ENCODE peak calls at places on chromosomes 6 and 20, in nine cellular contexts. Q is heart left ventricle, O is PC-9, H is left ventricle myocardium inferior, C is brain microvascular endothelial cell, X is lower lobe of right lung, Y is A673, P is cardiac muscle cell, S is IMR-90. W is an unnamed sample.

GRCh38 chr6:33988121-33989015 is 157.5 kb downstream of the GRM4 start:
- DNase-seq in Q (no peak), O (no peak), H (no peak), C (no peak), X (no peak), Y (no peak), P (peak), S (no peak), W (no peak)

GRCh38 chr6:52724041-52724405 is 39.3 kb downstream of the GSTA2 start:
- DNase-seq in Q (no peak), O (no peak), H (no peak), C (no peak), X (no peak), Y (no peak), P (no peak), S (peak), W (no peak)

GRCh38 chr20:19835533-19836222 is 77.6 kb downstream of the RIN2 start:
- DNase-seq in Q (peak), O (no peak), H (peak), C (no peak), X (no peak), Y (no peak), P (peak), S (no peak), W (peak)

GRCh38 chr6:100078509-100078908 is 84.5 kb upstream of the MCHR2 start:
- DNase-seq in Q (no peak), O (no peak), H (no peak), C (peak), X (no peak), Y (peak), P (peak), S (peak), W (no peak)

GRCh38 chr6:10531513-10531912 is 10.4 kb downstream of the GCNT2 start:
- DNase-seq in Q (no peak), O (no peak), H (no peak), C (no peak), X (no peak), Y (no peak), P (no peak), S (no peak), W (no peak)

GRCh38 chr20:53943522-53944291 is 126.7 kb downstream of the BCAS1 start:
- DNase-seq in Q (no peak), O (peak), H (no peak), C (no peak), X (no peak), Y (peak), P (peak), S (peak), W (no peak)

GRCh38 chr6:9138856-9139426 is 703.6 kb upstream of the SLC35B3 start:
- DNase-seq in Q (no peak), O (no peak), H (no peak), C (no peak), X (no peak), Y (peak), P (no peak), S (peak), W (no peak)

GRCh38 chr20:52972965-52973819 is 1.0 kb downstream of the TSHZ2 start:
- DNase-seq in Q (no peak), O (no peak), H (peak), C (no peak), X (no peak), Y (no peak), P (peak), S (no peak), W (peak)

GRCh38 chr6:85569323-85569722 is 24.3 kb downstream of the SNX14 start:
- DNase-seq in Q (no peak), O (no peak), H (no peak), C (no peak), X (no peak), Y (peak), P (no peak), S (peak), W (no peak)

GRCh38 chr6:43089467-43089866 is 13.4 kb downstream of the PTK7 start:
- DNase-seq in Q (no peak), O (no peak), H (no peak), C (no peak), X (no peak), Y (no peak), P (no peak), S (no peak), W (no peak)

GRCh38 chr6:82924799-82925535 is 140.7 kb downstream of the UBE3D start:
- DNase-seq in Q (no peak), O (no peak), H (no peak), C (no peak), X (no peak), Y (no peak), P (no peak), S (peak), W (no peak)

GRCh38 chr20:6702144-6702543 is 65.3 kb upstream of the BMP2 start:
- DNase-seq in Q (no peak), O (no peak), H (no peak), C (no peak), X (no peak), Y (no peak), P (no peak), S (no peak), W (no peak)

GRCh38 chr20:17169575-17170136 is 57.2 kb upstream of the PCSK2 start:
- DNase-seq in Q (peak), O (no peak), H (no peak), C (no peak), X (no peak), Y (peak), P (no peak), S (no peak), W (no peak)

GRCh38 chr6:167734662-167735497 is 91.8 kb upstream of the AFDN start:
- DNase-seq in Q (no peak), O (no peak), H (no peak), C (no peak), X (no peak), Y (peak), P (no peak), S (no peak), W (no peak)

GRCh38 chr6:150182460-150183078 is 39.7 kb downstream of the PPP1R14C start:
- DNase-seq in Q (no peak), O (no peak), H (no peak), C (no peak), X (no peak), Y (no peak), P (no peak), S (no peak), W (no peak)

GRCh38 chr6:5115168-5115567 is 30.0 kb downstream of the PPP1R3G start:
- DNase-seq in Q (no peak), O (no peak), H (peak), C (peak), X (no peak), Y (peak), P (no peak), S (peak), W (no peak)
- TF ChIP-seq CTCF in Q (peak), O (no peak), H (peak), C (peak), X (no peak), Y (peak), P (peak), S (peak), W (peak)

DNA sequence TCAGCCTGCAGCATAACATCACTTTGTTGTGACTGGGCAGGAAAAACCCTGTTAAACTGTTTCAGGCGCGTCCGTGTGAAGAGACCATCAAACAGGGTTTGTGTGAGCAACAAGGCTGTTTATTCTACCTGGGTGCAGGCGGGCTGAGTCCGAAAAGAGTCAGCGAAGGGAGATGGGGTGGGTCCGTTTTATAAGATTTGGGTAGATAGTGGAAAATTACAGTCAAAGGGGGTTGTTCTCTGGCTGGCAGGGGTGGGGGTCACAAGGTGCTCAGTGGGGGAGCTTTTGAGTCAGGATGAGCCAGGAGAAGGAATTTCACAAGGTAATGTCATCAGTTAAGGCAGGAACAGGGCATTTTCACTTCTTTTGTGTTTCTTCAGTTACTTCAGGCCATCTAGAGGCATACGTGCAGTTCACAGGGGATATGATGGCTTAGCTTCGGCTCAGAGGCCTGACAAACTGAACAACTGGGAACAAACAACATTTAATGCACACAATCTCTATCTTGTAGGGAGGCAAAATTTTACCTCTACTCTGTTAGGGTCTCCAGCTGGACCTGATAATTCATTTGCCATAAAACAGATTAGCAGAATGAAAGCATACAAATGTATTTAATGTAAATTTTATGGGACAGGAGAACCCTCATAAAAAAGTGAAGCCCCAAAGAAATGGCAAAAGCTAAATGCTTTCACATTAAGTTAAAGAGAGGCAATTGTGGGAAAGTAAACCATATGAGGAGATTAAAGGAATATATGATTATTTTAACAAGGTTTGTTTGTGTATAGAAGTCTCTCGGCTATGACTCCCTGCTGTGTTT is 58.3 kb upstream of the HFE start:
- DNase-seq in Q (no peak), O (no peak), H (no peak), C (no peak), X (no peak), Y (peak), P (no peak), S (peak), W (no peak)
- H3K4me3 ChIP-seq in Q (no peak), O (no peak), H (no peak), C (no peak), X (no peak), Y (no peak), P (no peak), S (no peak), W (no peak)

GRCh38 chr6:27158316-27158643 is 89.2 kb upstream of the PRSS16 start:
- DNase-seq in Q (no peak), O (no peak), H (no peak), C (no peak), X (no peak), Y (no peak), P (no peak), S (no peak), W (no peak)

GRCh38 chr6:27154696-27155095 is 92.8 kb upstream of the PRSS16 start:
- DNase-seq in Q (no peak), O (no peak), H (no peak), C (no peak), X (no peak), Y (no peak), P (no peak), S (no peak), W (no peak)

GRCh38 chr6:27159725-27160124 is 87.8 kb upstream of the PRSS16 start:
- DNase-seq in Q (no peak), O (no peak), H (no peak), C (no peak), X (no peak), Y (no peak), P (no peak), S (no peak), W (no peak)

GRCh38 chr6:27157461-27158315 is 89.8 kb upstream of the PRSS16 start:
- DNase-seq in Q (peak), O (peak), H (peak), C (peak), X (peak), Y (peak), P (peak), S (peak), W (peak)

DNA sequence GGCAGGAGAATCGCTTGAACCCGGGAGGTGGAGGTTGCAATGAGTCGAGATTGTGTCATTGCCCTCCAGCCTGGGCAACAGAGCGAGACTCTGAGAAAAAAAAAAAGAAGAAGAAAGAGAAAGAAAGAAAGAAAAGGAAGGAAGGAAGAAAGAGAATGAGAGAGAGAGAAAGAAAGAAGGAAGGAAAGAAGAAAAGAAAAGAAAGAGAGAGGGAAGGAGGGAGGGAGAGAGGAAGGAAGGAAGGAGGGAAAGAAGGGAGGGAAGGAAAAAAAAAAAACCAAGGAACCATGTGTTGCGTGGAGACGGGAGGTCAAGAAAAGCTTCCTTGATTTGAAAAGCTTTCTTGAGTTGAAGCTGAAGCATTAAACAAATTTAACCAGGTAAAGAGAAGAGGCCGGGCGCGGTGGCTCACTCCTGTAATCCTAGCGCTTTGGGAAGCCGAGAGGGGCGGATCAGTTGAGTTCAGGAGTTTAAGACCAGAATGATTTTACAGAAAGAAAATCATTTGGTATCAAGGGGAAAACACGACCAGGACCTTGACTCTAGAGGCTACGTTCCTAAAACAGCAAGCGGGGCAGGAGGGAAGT is 90.5 kb upstream of the PRSS16 start:
- DNase-seq in Q (no peak), O (no peak), H (no peak), C (no peak), X (no peak), Y (no peak), P (no peak), S (no peak), W (no peak)
- H3K27ac ChIP-seq in Q (no peak), O (peak), H (no peak), C (no peak), X (peak), Y (no peak), P (no peak), S (no peak), W (no peak)

GRCh38 chr6:148915889-148916288 is 169.1 kb downstream of the UST start:
- DNase-seq in Q (no peak), O (no peak), H (no peak), C (no peak), X (no peak), Y (no peak), P (no peak), S (no peak), W (no peak)
- TF ChIP-seq CTCF in Q (no peak), O (no peak), H (no peak), C (no peak), X (no peak), Y (no peak), P (no peak), S (no peak), W (no peak)

GRCh38 chr6:44254957-44255808 is 2.1 kb downstream of the SLC35B2 start:
- DNase-seq in Q (no peak), O (peak), H (no peak), C (no peak), X (no peak), Y (peak), P (no peak), S (no peak), W (no peak)

GRCh38 chr6:44254201-44254956 is 2.9 kb downstream of the SLC35B2 start:
- DNase-seq in Q (no peak), O (no peak), H (no peak), C (no peak), X (no peak), Y (peak), P (no peak), S (no peak), W (no peak)

GRCh38 chr6:44257007-44257752 is at the start of gene SLC35B2:
- DNase-seq in Q (peak), O (peak), H (peak), C (peak), X (peak), Y (peak), P (peak), S (peak), W (peak)

GRCh38 chr6:44256291-44257006 is 879 bp downstream of the SLC35B2 start:
- DNase-seq in Q (no peak), O (peak), H (no peak), C (no peak), X (no peak), Y (no peak), P (no peak), S (no peak), W (no peak)

GRCh38 chr6:44255848-44256247 is 1.5 kb downstream of the SLC35B2 start:
- DNase-seq in Q (no peak), O (no peak), H (no peak), C (no peak), X (no peak), Y (no peak), P (no peak), S (no peak), W (no peak)
- H3K4me3 ChIP-seq in Q (peak), O (peak), H (peak), C (peak), X (peak), Y (peak), P (peak), S (peak), W (no peak)

GRCh38 chr6:37818536-37819176 is 871 bp upstream of the ZFAND3 start:
- DNase-seq in Q (peak), O (peak), H (peak), C (peak), X (peak), Y (peak), P (peak), S (peak), W (peak)

GRCh38 chr6:37819177-37819801 is at the start of gene ZFAND3:
- DNase-seq in Q (peak), O (peak), H (peak), C (peak), X (peak), Y (peak), P (peak), S (peak), W (peak)

GRCh38 chr6:37821449-37821848 is 1.9 kb downstream of the ZFAND3 start:
- DNase-seq in Q (no peak), O (no peak), H (no peak), C (no peak), X (no peak), Y (no peak), P (no peak), S (no peak), W (no peak)

GRCh38 chr6:37819802-37820712 is 530 bp downstream of the ZFAND3 start:
- DNase-seq in Q (peak), O (peak), H (peak), C (peak), X (peak), Y (peak), P (peak), S (peak), W (peak)

DNA sequence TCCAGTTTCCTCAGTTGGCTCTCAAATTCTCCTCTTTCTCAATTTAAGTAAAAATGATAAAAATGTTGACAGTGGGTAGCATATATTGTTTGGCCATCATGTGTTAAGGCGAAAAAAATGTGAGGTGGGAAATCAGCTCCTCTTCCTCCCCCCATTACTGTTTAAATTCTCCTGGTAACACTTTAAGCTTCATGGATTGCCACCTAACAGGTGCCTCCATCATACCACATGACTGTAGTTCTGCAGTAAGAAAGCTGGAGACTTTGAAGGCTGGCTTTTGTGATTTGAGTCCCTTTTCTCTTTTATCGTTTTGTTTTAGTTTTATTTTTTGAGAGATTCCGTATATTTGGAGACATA is 1.2 kb downstream of the ZFAND3 start:
- DNase-seq in Q (no peak), O (no peak), H (no peak), C (no peak), X (no peak), Y (no peak), P (peak), S (no peak), W (no peak)
- H3K27ac ChIP-seq in Q (peak), O (peak), H (peak), C (peak), X (peak), Y (peak), P (peak), S (no peak), W (no peak)

GRCh38 chr6:27188885-27189418 is 58.5 kb upstream of the PRSS16 start:
- DNase-seq in Q (peak), O (peak), H (peak), C (peak), X (peak), Y (peak), P (peak), S (peak), W (peak)
- TF ChIP-seq CTCF in Q (peak), O (peak), H (peak), C (peak), X (peak), Y (peak), P (peak), S (peak), W (peak)

W was measured in heart right ventricle.